ENCODE peak calls at places on chromosome 13, in eight cellular contexts. Q, U, A, J, N, Z, D and P are unnamed samples.

GRCh38 chr13:29903524-29903923 is 53.1 kb upstream of the UBL3 start:
- DNase-seq in Q (no peak), U (no peak), A (no peak), J (no peak), N (no peak), Z (no peak), D (no peak), P (no peak)

GRCh38 chr13:102718746-102719145 is 23.9 kb upstream of the METTL21C start:
- DNase-seq in Q (no peak), U (no peak), A (no peak), J (no peak), N (no peak), Z (no peak), D (no peak), P (no peak)

GRCh38 chr13:33721719-33722118 is 96.2 kb upstream of the RFC3 start:
- DNase-seq in Q (no peak), U (no peak), A (no peak), J (no peak), N (no peak), Z (no peak), D (no peak), P (no peak)

GRCh38 chr13:76812206-76812882 is 73.9 kb downstream of the KCTD12 start:
- DNase-seq in Q (no peak), U (no peak), A (no peak), J (no peak), N (peak), Z (no peak), D (peak), P (no peak)

GRCh38 chr13:102128216-102128800 is 273.5 kb downstream of the FGF14 start:
- DNase-seq in Q (no peak), U (no peak), A (no peak), J (no peak), N (no peak), Z (peak), D (no peak), P (peak)

GRCh38 chr13:51330741-51331140 is 8.8 kb upstream of the SERPINE3 start:
- DNase-seq in Q (no peak), U (no peak), A (no peak), J (no peak), N (no peak), Z (no peak), D (no peak), P (no peak)

GRCh38 chr13:99277629-99278028 is 19.4 kb upstream of the GPR18 start:
- DNase-seq in Q (no peak), U (no peak), A (no peak), J (no peak), N (no peak), Z (no peak), D (no peak), P (no peak)

GRCh38 chr13:99415851-99416331 is 85.4 kb upstream of the TM9SF2 start:
- DNase-seq in Q (peak), U (no peak), A (no peak), J (no peak), N (no peak), Z (no peak), D (no peak), P (no peak)

GRCh38 chr13:27476943-27477681 is 26.7 kb upstream of the MTIF3 start:
- DNase-seq in Q (peak), U (no peak), A (no peak), J (no peak), N (no peak), Z (peak), D (no peak), P (peak)

GRCh38 chr13:46609726-46610125 is 56.8 kb downstream of the LRCH1 start:
- DNase-seq in Q (no peak), U (no peak), A (no peak), J (no peak), N (no peak), Z (no peak), D (no peak), P (peak)

GRCh38 chr13:73372691-73373627 is 314.2 kb downstream of the KLF5 start:
- DNase-seq in Q (no peak), U (no peak), A (no peak), J (no peak), N (no peak), Z (no peak), D (no peak), P (no peak)

GRCh38 chr13:108902557-108903155 is 273.2 kb downstream of the MYO16 start:
- DNase-seq in Q (no peak), U (no peak), A (no peak), J (no peak), N (no peak), Z (no peak), D (no peak), P (no peak)

GRCh38 chr13:37148501-37148900 is 43.0 kb upstream of the CSNK1A1L start:
- DNase-seq in Q (no peak), U (no peak), A (no peak), J (no peak), N (no peak), Z (no peak), D (no peak), P (no peak)

GRCh38 chr13:98749501-98749900 is 3.0 kb downstream of the SLC15A1 start:
- DNase-seq in Q (no peak), U (no peak), A (no peak), J (no peak), N (no peak), Z (no peak), D (no peak), P (no peak)

GRCh38 chr13:30818323-30818960 is 83.1 kb downstream of the ALOX5AP start:
- DNase-seq in Q (no peak), U (no peak), A (no peak), J (no peak), N (peak), Z (no peak), D (no peak), P (no peak)

GRCh38 chr13:97231832-97232201 is 9.7 kb downstream of the MBNL2 start:
- DNase-seq in Q (no peak), U (no peak), A (no peak), J (no peak), N (no peak), Z (no peak), D (no peak), P (no peak)

GRCh38 chr13:79522583-79522982 is 41.6 kb downstream of the NDFIP2 start:
- DNase-seq in Q (no peak), U (no peak), A (no peak), J (no peak), N (no peak), Z (no peak), D (no peak), P (no peak)

GRCh38 chr13:42873081-42873480 is 91.7 kb downstream of the FAM216B start:
- DNase-seq in Q (no peak), U (no peak), A (no peak), J (no peak), N (no peak), Z (no peak), D (no peak), P (no peak)

GRCh38 chr13:38941353-38941945 is 49.2 kb downstream of the STOML3 start:
- DNase-seq in Q (no peak), U (no peak), A (no peak), J (no peak), N (no peak), Z (no peak), D (no peak), P (no peak)

GRCh38 chr13:21445759-21446158 is 13.3 kb downstream of the ZDHHC20 start:
- DNase-seq in Q (no peak), U (no peak), A (no peak), J (no peak), N (no peak), Z (no peak), D (no peak), P (no peak)

GRCh38 chr13:83086948-83087347 is 795.3 kb downstream of the SLITRK1 start:
- DNase-seq in Q (no peak), U (no peak), A (no peak), J (no peak), N (no peak), Z (no peak), D (no peak), P (no peak)

GRCh38 chr13:25371608-25372274 is at the start of gene ATP8A2:
- DNase-seq in Q (no peak), U (peak), A (no peak), J (no peak), N (no peak), Z (no peak), D (no peak), P (peak)

GRCh38 chr13:110915874-110916670 is 1.2 kb upstream of the ANKRD10 start:
- DNase-seq in Q (no peak), U (no peak), A (no peak), J (no peak), N (no peak), Z (no peak), D (no peak), P (no peak)